ENCODE peak calls at places on chromosomes 12 and 14, in ten cellular contexts. M, J, T, B, N, O, I, R, K and A are unnamed samples.

GRCh38 chr12:103401421-103401820 is 94.3 kb downstream of the C12orf42 start:
- DNase-seq in N (no peak), J (no peak), I (no peak), T (no peak), R (no peak), B (no peak), M (no peak), O (no peak), K (no peak), A (no peak)

GRCh38 chr12:122081697-122082221 is 3.2 kb downstream of the MLXIP start:
- DNase-seq in B (no peak), J (peak; percentile 47), N (no peak), R (peak; percentile 50), I (peak; percentile 53), M (peak; percentile 67), O (peak; percentile 60), K (no peak), T (peak; percentile 61), A (no peak)

GRCh38 chr14:73935666-73936065 is 14.2 kb downstream of the FAM161B start:
- DNase-seq in T (no peak), B (no peak), I (no peak), K (no peak), M (no peak), N (no peak), R (no peak), J (no peak), O (no peak), A (no peak)

GRCh38 chr12:105289114-105289904 is 41.2 kb upstream of the C12orf75 start:
- DNase-seq in N (no peak), K (no peak), M (no peak), I (no peak), O (no peak), T (no peak), J (no peak), R (no peak), B (no peak), A (no peak)

GRCh38 chr14:69610859-69611263 is 535 bp upstream of the SUSD6 start:
- DNase-seq in B (no peak), O (no peak), M (no peak), I (no peak), R (no peak), T (no peak), K (peak; percentile 41), J (no peak), N (no peak), A (no peak)

GRCh38 chr12:25926536-25926935 is 31.9 kb upstream of the RASSF8 start:
- DNase-seq in K (no peak), O (no peak), M (no peak), N (no peak), J (no peak), I (no peak), B (no peak), T (no peak), R (no peak), A (no peak)

GRCh38 chr14:63432228-63432627 is 110.9 kb downstream of the PPP2R5E start:
- DNase-seq in B (no peak), M (no peak), I (no peak), J (no peak), R (no peak), N (no peak), O (no peak), T (no peak), K (no peak), A (no peak)

GRCh38 chr14:58572092-58572853 is 65.5 kb upstream of the DACT1 start:
- DNase-seq in O (no peak), R (no peak), N (no peak), J (no peak), I (no peak), M (peak; percentile 32), B (no peak), K (peak; percentile 9), T (no peak), A (no peak)

GRCh38 chr14:56247495-56248087 is 129.4 kb downstream of the PELI2 start:
- DNase-seq in T (no peak), I (no peak), K (no peak), B (no peak), M (no peak), J (no peak), O (no peak), R (no peak), N (no peak), A (no peak)

DNA sequence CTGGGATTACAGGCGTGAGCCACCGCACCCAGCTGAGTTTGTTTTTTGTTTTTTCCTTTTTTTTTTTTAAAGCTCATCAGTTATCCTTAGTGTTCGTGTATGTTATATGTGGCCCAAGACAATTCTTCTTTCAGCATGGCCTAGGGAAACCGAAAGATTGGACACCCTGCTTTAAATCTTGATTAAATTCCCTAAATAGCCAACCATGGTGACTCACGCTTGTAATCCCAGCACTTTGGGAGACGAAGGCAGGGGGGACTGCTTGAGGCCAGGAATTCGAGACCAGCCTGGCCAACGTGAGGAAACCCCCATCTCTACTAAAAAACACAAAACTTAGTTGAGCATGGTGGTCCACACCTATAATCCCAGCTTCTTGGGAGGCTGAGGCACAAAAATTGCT is 131.1 kb downstream of the MED13L start:
- DNase-seq in T (no peak), O (no peak), M (no peak), K (no peak), I (no peak), J (no peak), N (no peak), B (no peak), R (no peak), A (no peak)
- H3K4me1 ChIP-seq in T (peaks cover 24% of the 10 kb centered on the region), O (peaks cover 82% of the 10 kb centered on the region), M (peaks cover 16% of the 10 kb centered on the region), K (peaks cover 20% of the 10 kb centered on the region), I (peaks cover 82% of the 10 kb centered on the region), J (peaks cover 34% of the 10 kb centered on the region), N (peaks cover 61% of the 10 kb centered on the region), B (peaks cover 65% of the 10 kb centered on the region), R (no peaks in the 10 kb centered on the region), A (peaks cover 1% of the 10 kb centered on the region)

GRCh38 chr14:64808449-64808848 is 71.3 kb downstream of the SPTB start:
- DNase-seq in J (no peak), B (no peak), K (no peak), R (no peak), M (no peak), I (no peak), T (no peak), O (no peak), N (no peak), A (no peak)

GRCh38 chr14:64804754-64805260 is 74.9 kb downstream of the SPTB start:
- DNase-seq in J (no peak), O (no peak), I (no peak), N (no peak), T (no peak), M (no peak), B (no peak), K (no peak), R (no peak), A (no peak)

GRCh38 chr14:64806202-64806861 is 73.4 kb downstream of the SPTB start:
- DNase-seq in B (peak; percentile 62), O (no peak), I (no peak), N (no peak), K (no peak), M (no peak), J (no peak), T (no peak), R (no peak), A (no peak)

GRCh38 chr14:64807588-64807987 is 72.1 kb downstream of the SPTB start:
- DNase-seq in B (peak; percentile 65), I (no peak), O (peak; percentile 76), J (no peak), T (no peak), K (no peak), N (no peak), M (no peak), R (no peak), A (no peak)

DNA sequence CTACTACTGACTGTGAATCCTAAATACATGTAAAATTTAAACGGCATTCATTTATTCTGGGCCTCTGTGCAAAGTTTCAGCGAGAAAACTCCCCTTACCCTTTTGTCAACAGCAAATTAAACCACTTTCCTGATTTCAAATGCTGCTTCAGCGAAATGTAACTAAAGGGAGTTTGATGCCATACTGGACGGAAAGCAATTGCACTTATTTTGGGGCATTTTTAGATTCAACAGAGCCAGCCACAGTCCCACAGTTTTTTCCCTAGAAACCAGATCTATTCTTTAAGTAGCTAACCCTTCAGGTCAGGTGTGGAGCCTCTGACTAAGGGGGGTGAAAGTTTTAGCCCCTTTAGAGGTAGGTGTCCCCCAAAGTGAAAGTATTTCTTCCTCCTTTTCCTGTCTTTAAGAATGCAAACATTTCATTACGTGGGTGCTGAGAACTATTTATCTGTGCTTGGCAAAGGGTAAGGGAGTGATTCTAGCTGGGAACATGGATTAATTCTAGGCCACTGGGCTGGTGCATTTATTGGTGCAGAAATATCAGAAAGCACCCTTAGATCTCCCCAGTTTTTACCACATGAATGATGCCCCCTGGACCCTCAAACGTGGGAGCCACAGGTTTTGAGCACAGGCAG is 72.7 kb downstream of the SPTB start:
- DNase-seq in I (no peak), B (no peak), T (no peak), J (no peak), N (no peak), R (no peak), M (no peak), O (no peak), K (no peak), A (no peak)
- H3K27ac ChIP-seq in I (no peak overlapping the region), B (peak overlapping the region; percentile 85), T (no peak overlapping the region), J (no peak overlapping the region), N (peak overlapping the region; percentile 66), R (no peak overlapping the region), M (no peak overlapping the region), O (peak overlapping the region; percentile 76), K (no peak overlapping the region), A (no peak overlapping the region)

GRCh38 chr12:10718279-10718821 is 4.8 kb downstream of the YBX3 start:
- DNase-seq in M (no peak), I (no peak), K (peak; percentile 47), B (no peak), O (no peak), T (no peak), N (no peak), R (no peak), J (no peak), A (no peak)
- H3K4me1 ChIP-seq in M (peaks cover 28% of the 10 kb centered on the region), I (peaks cover 60% of the 10 kb centered on the region), K (peaks cover 49% of the 10 kb centered on the region), B (peaks cover 24% of the 10 kb centered on the region), O (peaks cover 73% of the 10 kb centered on the region), T (peaks cover 4% of the 10 kb centered on the region), N (peaks cover 45% of the 10 kb centered on the region), R (peaks cover 16% of the 10 kb centered on the region), J (peaks cover 41% of the 10 kb centered on the region), A (peaks cover 4% of the 10 kb centered on the region)

GRCh38 chr12:117034691-117035090 is 64.5 kb downstream of the TESC start:
- DNase-seq in K (no peak), B (no peak), J (no peak), O (no peak), R (no peak), I (no peak), N (no peak), T (no peak), M (no peak), A (no peak)

GRCh38 chr12:117032593-117033381 is 66.4 kb downstream of the TESC start:
- DNase-seq in I (no peak), B (no peak), T (no peak), N (no peak), K (peak; percentile 45), M (no peak), J (no peak), O (no peak), R (no peak), A (no peak)

GRCh38 chr12:117031843-117032592 is 67.2 kb downstream of the TESC start:
- DNase-seq in O (no peak), R (no peak), N (peak; percentile 13), J (no peak), T (no peak), K (no peak), B (no peak), M (no peak), I (no peak), A (no peak)

GRCh38 chr12:117034249-117034648 is 65.0 kb downstream of the TESC start:
- DNase-seq in J (no peak), N (no peak), M (no peak), R (no peak), K (no peak), B (no peak), O (no peak), I (no peak), T (no peak), A (no peak)

GRCh38 chr12:117033382-117034045 is 65.7 kb downstream of the TESC start:
- DNase-seq in K (no peak), J (no peak), N (no peak), M (no peak), I (no peak), B (no peak), O (no peak), T (no peak), R (no peak), A (no peak)
- H3K27ac ChIP-seq in K (no peak overlapping the region), J (no peak overlapping the region), N (no peak overlapping the region), M (no peak overlapping the region), I (no peak overlapping the region), B (no peak overlapping the region), O (peak overlapping the region; percentile 74), T (no peak overlapping the region), R (no peak overlapping the region), A (no peak overlapping the region)